ENCODE peak calls at places on chromosomes 7 and 10, in four cellular contexts. G is IMR-90, D is HepG2, J is GM23248. K is an unnamed sample.

GRCh38 chr10:34698248-34698831 is 116.8 kb downstream of the PARD3 start:
- DNase-seq in G (no peak), D (no peak), J (no peak), K (no peak)

GRCh38 chr7:116224492-116225098 is 14.3 kb downstream of the TES start:
- DNase-seq in G (no peak), D (no peak), J (no peak), K (no peak)

GRCh38 chr7:73968511-73968910 is 59.5 kb upstream of the ELN start:
- DNase-seq in G (no peak), D (no peak), J (peak; percentile 61), K (no peak)

GRCh38 chr7:79434867-79435266 is 18.6 kb downstream of the MAGI2 start:
- DNase-seq in G (no peak), D (peak; percentile 88), J (no peak), K (no peak)

GRCh38 chr10:42753507-42754154 is 29.0 kb upstream of the BMS1 start:
- DNase-seq in G (no peak), D (no peak), J (peak; percentile 46), K (no peak)

GRCh38 chr7:30997316-30997715 is 33.6 kb downstream of the GHRHR start:
- DNase-seq in G (peak; percentile 22), D (no peak), J (no peak), K (no peak)

GRCh38 chr7:113392841-113393540 is 274.6 kb upstream of the SMIM30 start:
- DNase-seq in G (no peak), D (no peak), J (no peak), K (no peak)

GRCh38 chr10:15035385-15036301 is 8.1 kb upstream of the OLAH start:
- DNase-seq in G (peak; percentile 89), D (no peak), J (no peak), K (no peak)

GRCh38 chr7:18896343-18896975 is 221.0 kb downstream of the TWIST1 start:
- DNase-seq in G (peak; percentile 13), D (no peak), J (no peak), K (no peak)

GRCh38 chr7:155935726-155936125 is 123.5 kb upstream of the SHH start:
- DNase-seq in G (no peak), D (no peak), J (no peak), K (no peak)

GRCh38 chr10:36023939-36024338 is 381.8 kb upstream of the FZD8 start:
- DNase-seq in G (peak; percentile 79), D (peak; percentile 3), J (peak; percentile 98), K (peak; percentile 8)

GRCh38 chr7:75842836-75843446 is 29.3 kb upstream of the CCL24 start:
- DNase-seq in G (peak; percentile 93), D (peak; percentile 33), J (peak; percentile 92), K (no peak)

GRCh38 chr10:103693070-103693811 is 162.1 kb downstream of the SH3PXD2A start:
- DNase-seq in G (no peak), D (no peak), J (peak; percentile 77), K (no peak)

GRCh38 chr7:79620291-79620690 is 166.8 kb upstream of the MAGI2 start:
- DNase-seq in G (no peak), D (no peak), J (no peak), K (no peak)

GRCh38 chr7:132709971-132710567 is 133.8 kb upstream of the PLXNA4 start:
- DNase-seq in G (peak; percentile 41), D (peak; percentile 10), J (peak; percentile 68), K (no peak)

GRCh38 chr10:78277734-78278404 is 244.2 kb downstream of the RPS24 start:
- DNase-seq in G (peak; percentile 75), D (no peak), J (peak; percentile 84), K (no peak)

GRCh38 chr10:84184517-84184916 is 9.8 kb upstream of the CDHR1 start:
- DNase-seq in G (no peak), D (no peak), J (no peak), K (no peak)

GRCh38 chr10:67119648-67120047 is 193.8 kb downstream of the LRRTM3 start:
- DNase-seq in G (no peak), D (no peak), J (no peak), K (no peak)

GRCh38 chr7:74233655-74234280 is 20.4 kb downstream of the RFC2 start:
- DNase-seq in G (peak; percentile 99), D (no peak), J (peak; percentile 30), K (no peak)

GRCh38 chr10:8269976-8270375 is 215.5 kb downstream of the GATA3 start:
- DNase-seq in G (no peak), D (no peak), J (no peak), K (no peak)

GRCh38 chr10:48232717-48233447 is 41.6 kb downstream of the FRMPD2 start:
- DNase-seq in G (no peak), D (no peak), J (no peak), K (no peak)

GRCh38 chr10:118238573-118239240 is 103.4 kb downstream of the FAM204A start:
- DNase-seq in G (peak; percentile 8), D (no peak), J (peak; percentile 94), K (no peak)

GRCh38 chr10:79454259-79454658 is 8.8 kb upstream of the ZCCHC24 start:
- DNase-seq in G (peak; percentile 92), D (no peak), J (peak; percentile 97), K (no peak)

GRCh38 chr10:46522295-46523118 is 34.0 kb downstream of the GPRIN2 start:
- DNase-seq in G (no peak), D (no peak), J (no peak), K (no peak)

GRCh38 chr10:70649526-70649925 is 22.8 kb upstream of the ADAMTS14 start:
- DNase-seq in G (peak; percentile 77), D (no peak), J (peak; percentile 96), K (no peak)

GRCh38 chr10:33337335-33337854 is 2.9 kb upstream of the NRP1 start:
- DNase-seq in G (peak; percentile 68), D (no peak), J (peak; percentile 75), K (no peak)

GRCh38 chr10:104441601-104442000 is 88.0 kb downstream of the CFAP58 start:
- DNase-seq in G (peak; percentile 93), D (no peak), J (peak; percentile 95), K (no peak)

GRCh38 chr10:122911889-122912484 is 1.6 kb downstream of the FAM24A start:
- DNase-seq in G (peak; percentile 52), D (peak; percentile 29), J (peak; percentile 56), K (peak; percentile 55)

GRCh38 chr10:48533951-48534720 is 70.7 kb downstream of the ARHGAP22 start:
- DNase-seq in G (no peak), D (no peak), J (peak; percentile 27), K (peak; percentile 83)

GRCh38 chr10:22479419-22479818 is 134.1 kb downstream of the SPAG6 start:
- DNase-seq in G (no peak), D (no peak), J (peak; percentile 20), K (no peak)

GRCh38 chr10:70503776-70504175 is 25.2 kb downstream of the PALD1 start:
- DNase-seq in G (no peak), D (no peak), J (no peak), K (no peak)

GRCh38 chr10:86968994-86969355 is 693 bp downstream of the ADIRF start:
- DNase-seq in G (no peak), D (no peak), J (no peak), K (no peak)

GRCh38 chr7:77393954-77394353 is 22.2 kb downstream of the GSAP start:
- DNase-seq in G (no peak), D (no peak), J (no peak), K (no peak)
- H3K9ac ChIP-seq in G (no peak overlapping the region), D (no peak overlapping the region), J (no peak overlapping the region), K (no peak overlapping the region)

GRCh38 chr7:877312-878232 is 1.2 kb downstream of the GET4 start:
- DNase-seq in G (no peak), D (peak; percentile 23), J (peak; percentile 30), K (no peak)
- H3K4me1 ChIP-seq in G (peaks cover 5% of the 10 kb centered on the region), D (peaks cover 41% of the 10 kb centered on the region), J (peaks cover 15% of the 10 kb centered on the region), K (peaks cover 11% of the 10 kb centered on the region)

GRCh38 chr10:834493-834892 is 97.0 kb downstream of the LARP4B start:
- DNase-seq in G (no peak), D (no peak), J (no peak), K (no peak)
- H3K36me3 ChIP-seq in G (peaks cover 16% of the 10 kb centered on the region), D (peaks cover 19% of the 10 kb centered on the region), J (peaks cover 33% of the 10 kb centered on the region), K (peaks cover 44% of the 10 kb centered on the region)

GRCh38 chr7:135206887-135207738 is 4.2 kb downstream of the WDR91 start:
- DNase-seq in G (no peak), D (no peak), J (no peak), K (no peak)
- H3K9ac ChIP-seq in G (no peak overlapping the region), D (no peak overlapping the region), J (no peak overlapping the region), K (no peak overlapping the region)

GRCh38 chr7:47539398-47540052 is 42.4 kb downstream of the TNS3 start:
- DNase-seq in G (peak; percentile 92), D (peak; percentile 89), J (peak; percentile 66), K (no peak)
- H3K4me1 ChIP-seq in G (peaks cover 48% of the 10 kb centered on the region), D (peaks cover 100% of the 10 kb centered on the region), J (peaks cover 32% of the 10 kb centered on the region), K (peaks cover 16% of the 10 kb centered on the region)

DNA sequence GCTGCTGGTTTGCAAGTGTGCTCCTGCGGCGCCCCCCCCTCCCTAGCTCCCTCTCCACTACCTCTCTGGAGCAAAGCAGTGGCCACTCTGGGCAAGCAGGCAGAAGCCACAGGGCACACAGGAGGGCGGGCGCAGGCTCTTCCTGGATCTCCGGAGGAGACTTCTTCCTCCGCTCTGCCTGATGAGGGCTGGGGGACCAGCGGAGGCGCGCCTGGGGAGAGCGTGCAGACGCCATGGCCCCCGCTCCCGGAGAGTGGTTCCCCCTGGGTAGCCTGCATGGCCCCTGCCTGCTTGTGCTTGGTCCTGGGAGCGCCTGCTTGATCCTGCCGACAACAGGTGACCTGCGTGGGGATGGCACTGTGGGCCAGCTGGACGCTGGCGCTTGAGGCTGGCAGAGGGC is 29.0 kb downstream of the ANKMY2 start:
- DNase-seq in G (no peak), D (no peak), J (no peak), K (no peak)
- H3K36me3 ChIP-seq in G (peaks cover 9% of the 10 kb centered on the region), D (peaks cover 3% of the 10 kb centered on the region), J (peaks cover 35% of the 10 kb centered on the region), K (peaks cover 11% of the 10 kb centered on the region)

GRCh38 chr7:141013345-141013715 is 1.4 kb downstream of the MRPS33 start:
- DNase-seq in G (no peak), D (no peak), J (peak; percentile 18), K (no peak)
- H3K9ac ChIP-seq in G (no peak overlapping the region), D (peak overlapping the region; percentile 88), J (peak overlapping the region; percentile 90), K (no peak overlapping the region)

GRCh38 chr10:4673279-4674040 is 152.5 kb upstream of the AKR1E2 start:
- DNase-seq in G (no peak), D (no peak), J (no peak), K (no peak)

GRCh38 chr10:4678951-4679671 is 146.9 kb upstream of the AKR1E2 start:
- DNase-seq in G (no peak), D (no peak), J (no peak), K (no peak)

GRCh38 chr10:4677296-4678021 is 148.5 kb upstream of the AKR1E2 start:
- DNase-seq in G (peak; percentile 32), D (no peak), J (peak; percentile 83), K (no peak)

GRCh38 chr10:4678023-4678950 is 147.7 kb upstream of the AKR1E2 start:
- DNase-seq in G (peak; percentile 91), D (peak; percentile 54), J (peak; percentile 87), K (no peak)

DNA sequence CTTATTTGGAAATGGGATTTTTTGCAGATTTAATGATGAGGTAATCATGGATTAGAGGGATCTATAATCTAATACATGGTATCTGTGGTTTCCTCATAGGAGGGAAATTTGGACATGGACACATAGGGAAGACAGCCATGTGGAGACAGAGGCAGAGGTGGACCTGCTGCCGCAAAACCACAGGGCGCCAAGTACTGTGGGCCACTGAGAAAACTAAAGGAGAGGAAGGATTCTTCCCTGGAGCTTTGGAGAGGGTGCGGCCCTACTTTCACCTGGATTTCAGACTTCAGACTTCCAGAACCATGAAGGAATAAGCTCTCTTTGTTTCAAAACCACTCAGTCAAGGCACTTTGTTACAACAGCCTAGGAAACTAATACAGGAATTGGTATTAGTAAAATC is 149.4 kb upstream of the AKR1E2 start:
- DNase-seq in G (no peak), D (no peak), J (no peak), K (no peak)
- H3K4me1 ChIP-seq in G (peaks cover 10% of the 10 kb centered on the region), D (peaks cover 19% of the 10 kb centered on the region), J (peaks cover 29% of the 10 kb centered on the region), K (no peaks in the 10 kb centered on the region)

K was measured in NT2/D1.